ENCODE peak calls at places on chromosomes 13 and 19, in five cellular contexts. X, B, T, R and K are unnamed samples.

GRCh38 chr19:3575949-3576673 is 3.4 kb downstream of the HMG20B start:
- DNase-seq in X (no peak), B (no peak), T (no peak), R (no peak), K (no peak)

GRCh38 chr13:26628706-26629105 is 71.2 kb downstream of the WASF3 start:
- DNase-seq in X (peak), B (no peak), T (no peak), R (no peak), K (peak)

GRCh38 chr19:48543121-48543710 is 8.8 kb upstream of the SULT2B1 start:
- DNase-seq in X (no peak), B (no peak), T (peak), R (no peak), K (peak)

GRCh38 chr13:42656136-42656535 is 82.2 kb downstream of the TNFSF11 start:
- DNase-seq in X (no peak), B (no peak), T (no peak), R (no peak), K (no peak)

GRCh38 chr13:45068036-45069001 is 52.0 kb upstream of the GTF2F2 start:
- DNase-seq in X (no peak), B (no peak), T (no peak), R (no peak), K (no peak)

GRCh38 chr13:84358601-84359000 is 476.3 kb upstream of the SLITRK1 start:
- DNase-seq in X (no peak), B (no peak), T (no peak), R (no peak), K (no peak)

GRCh38 chr13:73064991-73065390 is 6.2 kb downstream of the KLF5 start:
- DNase-seq in X (no peak), B (no peak), T (no peak), R (no peak), K (no peak)

GRCh38 chr13:33446821-33447481 is 161.4 kb upstream of the STARD13 start:
- DNase-seq in X (no peak), B (no peak), T (no peak), R (no peak), K (peak)

GRCh38 chr13:71374471-71375041 is 492.4 kb downstream of the DACH1 start:
- DNase-seq in X (no peak), B (no peak), T (no peak), R (no peak), K (peak)

GRCh38 chr19:13195678-13196077 is 45.5 kb downstream of the IER2 start:
- DNase-seq in X (peak), B (peak), T (no peak), R (peak), K (no peak)

GRCh38 chr19:8503506-8503905 is 1.1 kb upstream of the PRAM1 start:
- DNase-seq in X (no peak), B (no peak), T (no peak), R (no peak), K (no peak)

GRCh38 chr19:48480476-48481190 is 11.5 kb downstream of the CYTH2 start:
- DNase-seq in X (peak), B (no peak), T (no peak), R (peak), K (peak)

GRCh38 chr13:83733293-83733692 is 149.0 kb downstream of the SLITRK1 start:
- DNase-seq in X (no peak), B (no peak), T (no peak), R (no peak), K (no peak)

GRCh38 chr13:109610517-109610916 is 175.9 kb downstream of the IRS2 start:
- DNase-seq in X (peak), B (peak), T (peak), R (peak), K (peak)

GRCh38 chr19:925087-925911 is 536 bp upstream of the ARID3A start:
- DNase-seq in X (peak), B (peak), T (peak), R (peak), K (peak)

GRCh38 chr19:1725100-1726064 is 27.9 kb upstream of the ONECUT3 start:
- DNase-seq in X (peak), B (peak), T (peak), R (peak), K (peak)